ENCODE peak calls at places on chromosomes 12 and 14, in six cellular contexts. H is cardiac muscle cell; Y is choroid plexus epithelial cell; Z is AML-193; X is activated T-cell treated with anti-CD3 and anti-CD28 coated beads, Interleukin-2, amount 50 U/mL, for 24 hours; T is HFFc6. U is an unnamed sample.

GRCh38 chr12:115657081-115658013 is 620.1 kb downstream of the MED13L start:
- DNase-seq in H (no peak), Y (peak; percentile 5), Z (no peak), X (no peak), T (no peak), U (no peak)

GRCh38 chr12:58533652-58534051 is 386.7 kb downstream of the LRIG3 start:
- DNase-seq in H (no peak), Y (no peak), Z (no peak), X (no peak), T (no peak), U (no peak)

GRCh38 chr12:28162697-28163096 is 27.6 kb upstream of the CCDC91 start:
- DNase-seq in H (no peak), Y (no peak), Z (no peak), X (no peak), T (no peak), U (no peak)

GRCh38 chr12:29771786-29772185 is 12.0 kb downstream of the TMTC1 start:
- DNase-seq in H (no peak), Y (no peak), Z (no peak), X (no peak), T (no peak), U (no peak)

GRCh38 chr14:65255029-65255545 is 152.8 kb upstream of the MAX start:
- DNase-seq in H (peak; percentile 51), Y (peak; percentile 56), Z (no peak), X (no peak), T (peak; percentile 82), U (no peak)

GRCh38 chr12:89993632-89994031 is 285.0 kb upstream of the ATP2B1 start:
- DNase-seq in H (no peak), Y (no peak), Z (no peak), X (no peak), T (no peak), U (no peak)

GRCh38 chr14:66284346-66284745 is 201.8 kb upstream of the CCDC196 start:
- DNase-seq in H (peak; percentile 5), Y (peak; percentile 23), Z (no peak), X (no peak), T (no peak), U (no peak)

GRCh38 chr12:3033538-3033865 is 43.7 kb upstream of the TSPAN9 start:
- DNase-seq in H (no peak), Y (no peak), Z (no peak), X (no peak), T (no peak), U (no peak)

GRCh38 chr14:68502196-68502595 is 290.7 kb downstream of the ZFP36L1 start:
- DNase-seq in H (no peak), Y (no peak), Z (no peak), X (no peak), T (no peak), U (no peak)

GRCh38 chr14:65501328-65501727 is 88.8 kb downstream of the FUT8 start:
- DNase-seq in H (peak; percentile 23), Y (peak; percentile 22), Z (no peak), X (no peak), T (no peak), U (no peak)

GRCh38 chr12:60201891-60202290 is 606.1 kb downstream of the SLC16A7 start:
- DNase-seq in H (peak; percentile 25), Y (peak; percentile 82), Z (no peak), X (no peak), T (peak; percentile 16), U (no peak)

GRCh38 chr12:22480016-22480415 is 64.3 kb downstream of the C2CD5 start:
- DNase-seq in H (peak; percentile 0), Y (no peak), Z (no peak), X (no peak), T (no peak), U (no peak)

GRCh38 chr12:77124767-77125166 is 59.4 kb upstream of the E2F7 start:
- DNase-seq in H (peak; percentile 42), Y (peak; percentile 32), Z (no peak), X (no peak), T (peak; percentile 59), U (no peak)

GRCh38 chr12:3527181-3527580 is 36.2 kb downstream of the PRMT8 start:
- DNase-seq in H (peak; percentile 77), Y (peak; percentile 94), Z (no peak), X (no peak), T (peak; percentile 77), U (no peak)

GRCh38 chr12:116539905-116540482 is 19.2 kb upstream of the MAP1LC3B2 start:
- DNase-seq in H (peak; percentile 70), Y (peak; percentile 71), Z (no peak), X (no peak), T (peak; percentile 36), U (no peak)

GRCh38 chr12:4440187-4440941 is 5.3 kb downstream of the FGF6 start:
- DNase-seq in H (no peak), Y (no peak), Z (no peak), X (no peak), T (no peak), U (no peak)

GRCh38 chr12:68397566-68398158 is 65.5 kb upstream of the MDM1 start:
- DNase-seq in H (no peak), Y (no peak), Z (no peak), X (no peak), T (no peak), U (no peak)

GRCh38 chr14:101917413-101918124 is 46.8 kb upstream of the DYNC1H1 start:
- DNase-seq in H (no peak), Y (peak; percentile 14), Z (no peak), X (no peak), T (no peak), U (no peak)

GRCh38 chr12:75998292-75999063 is 33.1 kb downstream of the PHLDA1 start:
- DNase-seq in H (peak; percentile 53), Y (no peak), Z (no peak), X (no peak), T (no peak), U (no peak)

GRCh38 chr14:22391908-22392307 is 197.1 kb downstream of the DAD1 start:
- DNase-seq in H (peak; percentile 88), Y (peak; percentile 90), Z (peak; percentile 82), X (no peak), T (peak; percentile 67), U (peak; percentile 73)

GRCh38 chr12:91111366-91112321 is at the start of gene LUM:
- DNase-seq in H (peak; percentile 73), Y (peak; percentile 73), Z (no peak), X (no peak), T (peak; percentile 50), U (no peak)

GRCh38 chr12:98498635-98499034 is 16.8 kb upstream of the TMPO start:
- DNase-seq in H (no peak), Y (no peak), Z (no peak), X (no peak), T (no peak), U (peak; percentile 17)

GRCh38 chr14:104441275-104442106 is 138.1 kb upstream of the C14orf180 start:
- DNase-seq in H (no peak), Y (no peak), Z (no peak), X (no peak), T (no peak), U (no peak)

GRCh38 chr12:13203028-13203922 is 6.7 kb downstream of the EMP1 start:
- DNase-seq in H (peak; percentile 71), Y (peak; percentile 31), Z (no peak), X (no peak), T (no peak), U (peak; percentile 53)

GRCh38 chr14:50892255-50892654 is 20.4 kb downstream of the ABHD12B start:
- DNase-seq in H (no peak), Y (no peak), Z (no peak), X (no peak), T (no peak), U (no peak)

GRCh38 chr12:52033506-52034258 is 17.6 kb upstream of the NR4A1 start:
- DNase-seq in H (no peak), Y (no peak), Z (no peak), X (no peak), T (no peak), U (no peak)

GRCh38 chr14:105087963-105088811 is 23.0 kb upstream of the GPR132 start:
- DNase-seq in H (peak; percentile 86), Y (peak; percentile 72), Z (no peak), X (no peak), T (peak; percentile 66), U (no peak)

GRCh38 chr12:43806737-43807072 is 588 bp upstream of the TWF1 start:
- DNase-seq in H (no peak), Y (peak; percentile 15), Z (no peak), X (no peak), T (no peak), U (no peak)

GRCh38 chr12:104414581-104415305 is 42.0 kb upstream of the CHST11 start:
- DNase-seq in H (no peak), Y (peak; percentile 20), Z (no peak), X (no peak), T (no peak), U (no peak)

GRCh38 chr14:95233702-95234241 is 76.4 kb upstream of the DICER1 start:
- DNase-seq in H (peak; percentile 40), Y (no peak), Z (no peak), X (no peak), T (no peak), U (peak; percentile 70)

GRCh38 chr12:52860102-52860838 is 11.5 kb upstream of the KRT78 start:
- DNase-seq in H (peak; percentile 86), Y (peak; percentile 93), Z (no peak), X (no peak), T (peak; percentile 88), U (no peak)

GRCh38 chr12:52417742-52418141 is 11.6 kb upstream of the KRT82 start:
- DNase-seq in H (no peak), Y (no peak), Z (no peak), X (no peak), T (no peak), U (no peak)

GRCh38 chr12:53231859-53232640 is at the start of gene RARG:
- DNase-seq in H (peak; percentile 56), Y (no peak), Z (no peak), X (peak; percentile 84), T (peak; percentile 43), U (peak; percentile 85)

GRCh38 chr12:77521458-77522115 is 309.1 kb upstream of the NAV3 start:
- DNase-seq in H (no peak), Y (no peak), Z (no peak), X (no peak), T (no peak), U (no peak)

GRCh38 chr12:104182144-104182543 is 33.4 kb upstream of the TXNRD1 start:
- DNase-seq in H (peak; percentile 98), Y (peak; percentile 98), Z (no peak), X (no peak), T (peak; percentile 72), U (peak; percentile 80)

GRCh38 chr12:118330421-118331018 is 42.2 kb downstream of the TAOK3 start:
- DNase-seq in H (peak; percentile 46), Y (peak; percentile 85), Z (peak; percentile 95), X (no peak), T (peak; percentile 76), U (no peak)

U was measured in ureter.